ENCODE peak calls at places on chromosomes 1 and 21, in six cellular contexts. O is NAMALWA, Q is amniotic stem cell, R is Ammon's horn, F is NCI-H1417, P is progenitor cell of endocrine pancreas. D is an unnamed sample.

GRCh38 chr1:222048030-222048632 is 306.2 kb upstream of the DUSP10 start:
- DNase-seq in O (no peak), Q (peak), R (no peak), F (no peak), P (no peak), D (peak)

GRCh38 chr1:154349121-154349520 is 23.8 kb downstream of the ATP8B2 start:
- DNase-seq in O (no peak), Q (no peak), R (no peak), F (no peak), P (no peak), D (no peak)

GRCh38 chr21:44510508-44511218 is 29.3 kb downstream of the KRTAP10-1 start:
- DNase-seq in O (peak), Q (peak), R (peak), F (peak), P (peak), D (peak)

GRCh38 chr1:6646499-6647148 is 22.0 kb downstream of the THAP3 start:
- DNase-seq in O (peak), Q (peak), R (peak), F (no peak), P (no peak), D (peak)

GRCh38 chr1:184222561-184223157 is 164.2 kb upstream of the C1orf21 start:
- DNase-seq in O (peak), Q (peak), R (peak), F (peak), P (peak), D (peak)

GRCh38 chr1:223844521-223844961 is 1.2 kb downstream of the TP53BP2 start:
- DNase-seq in O (no peak), Q (no peak), R (no peak), F (no peak), P (no peak), D (no peak)

GRCh38 chr1:160544647-160545046 is 21.6 kb upstream of the SLAMF6 start:
- DNase-seq in O (peak), Q (no peak), R (no peak), F (no peak), P (no peak), D (peak)

GRCh38 chr1:57894315-57894714 is 470.5 kb upstream of the DAB1 start:
- DNase-seq in O (no peak), Q (no peak), R (no peak), F (no peak), P (no peak), D (no peak)

GRCh38 chr1:29256979-29257804 is 20.9 kb downstream of the PTPRU start:
- DNase-seq in O (no peak), Q (no peak), R (peak), F (peak), P (no peak), D (no peak)

GRCh38 chr1:77283701-77284425 is 2.0 kb downstream of the AK5 start:
- DNase-seq in O (no peak), Q (no peak), R (peak), F (no peak), P (no peak), D (no peak)

GRCh38 chr1:44713321-44713781 is 17.6 kb downstream of the RNU5D-1 start:
- DNase-seq in O (peak), Q (no peak), R (no peak), F (peak), P (no peak), D (peak)

GRCh38 chr1:11963622-11964021 is 16.6 kb upstream of the MFN2 start:
- DNase-seq in O (no peak), Q (no peak), R (no peak), F (no peak), P (no peak), D (no peak)

GRCh38 chr1:22739648-22740385 is 29.2 kb downstream of the EPHB2 start:
- DNase-seq in O (no peak), Q (no peak), R (no peak), F (no peak), P (no peak), D (peak)

GRCh38 chr1:1847061-1847460 is 43.8 kb downstream of the GNB1 start:
- DNase-seq in O (peak), Q (no peak), R (peak), F (no peak), P (no peak), D (no peak)

GRCh38 chr1:234772345-234773147 is 162.6 kb upstream of the IRF2BP2 start:
- DNase-seq in O (peak), Q (peak), R (peak), F (no peak), P (no peak), D (peak)

GRCh38 chr1:193543259-193543658 is 356.8 kb upstream of the B3GALT2 start:
- DNase-seq in O (no peak), Q (peak), R (no peak), F (no peak), P (no peak), D (no peak)

GRCh38 chr1:166981589-166981988 is 6.2 kb upstream of the ILDR2 start:
- DNase-seq in O (no peak), Q (no peak), R (no peak), F (no peak), P (no peak), D (no peak)

GRCh38 chr1:7648761-7649384 is 122.2 kb upstream of the VAMP3 start:
- DNase-seq in O (peak), Q (no peak), R (no peak), F (no peak), P (no peak), D (no peak)

D was measured in SW480.